ENCODE peak calls at places on chromosomes 16 and 17, in eight cellular contexts. N, Y, X, J, D, V, I and T are unnamed samples. For H3K4me1, the result is how much of the 10 kb centered on the place peaks cover.

GRCh38 chr17:74592087-74592990 is at the start of gene CD300LD:
- DNase-seq in I (no peak), J (no peak), Y (no peak), D (no peak), X (no peak), N (no peak), V (no peak), T (no peak)

GRCh38 chr16:56191807-56192643 is 736 bp downstream of the GNAO1 start:
- DNase-seq in I (no peak), X (no peak), V (peak), J (no peak), Y (no peak), D (no peak), N (no peak), T (no peak)

GRCh38 chr16:56262148-56262878 is 71.0 kb downstream of the GNAO1 start:
- DNase-seq in V (no peak), N (no peak), J (no peak), D (no peak), X (no peak), I (no peak), Y (no peak), T (no peak)

GRCh38 chr16:81221731-81222130 is 16.8 kb upstream of the BCO1 start:
- DNase-seq in X (no peak), D (no peak), Y (no peak), J (no peak), I (no peak), V (no peak), N (no peak), T (no peak)

GRCh38 chr17:63358111-63358839 is 87.8 kb downstream of the CYB561 start:
- DNase-seq in V (no peak), J (no peak), X (no peak), D (no peak), N (no peak), I (peak), Y (peak), T (no peak)

GRCh38 chr17:16482253-16482652 is 9.7 kb downstream of the LRRC75A start:
- DNase-seq in I (no peak), J (no peak), N (no peak), V (no peak), X (no peak), Y (no peak), D (no peak), T (no peak)

GRCh38 chr17:964881-965280 is 14.7 kb downstream of the NXN start:
- DNase-seq in D (no peak), I (no peak), X (no peak), J (no peak), Y (peak), V (peak), N (no peak), T (no peak)

GRCh38 chr17:28675980-28676379 is 14.0 kb downstream of the SUPT6H start:
- DNase-seq in I (no peak), Y (no peak), J (no peak), D (no peak), V (no peak), N (no peak), X (no peak), T (no peak)

DNA sequence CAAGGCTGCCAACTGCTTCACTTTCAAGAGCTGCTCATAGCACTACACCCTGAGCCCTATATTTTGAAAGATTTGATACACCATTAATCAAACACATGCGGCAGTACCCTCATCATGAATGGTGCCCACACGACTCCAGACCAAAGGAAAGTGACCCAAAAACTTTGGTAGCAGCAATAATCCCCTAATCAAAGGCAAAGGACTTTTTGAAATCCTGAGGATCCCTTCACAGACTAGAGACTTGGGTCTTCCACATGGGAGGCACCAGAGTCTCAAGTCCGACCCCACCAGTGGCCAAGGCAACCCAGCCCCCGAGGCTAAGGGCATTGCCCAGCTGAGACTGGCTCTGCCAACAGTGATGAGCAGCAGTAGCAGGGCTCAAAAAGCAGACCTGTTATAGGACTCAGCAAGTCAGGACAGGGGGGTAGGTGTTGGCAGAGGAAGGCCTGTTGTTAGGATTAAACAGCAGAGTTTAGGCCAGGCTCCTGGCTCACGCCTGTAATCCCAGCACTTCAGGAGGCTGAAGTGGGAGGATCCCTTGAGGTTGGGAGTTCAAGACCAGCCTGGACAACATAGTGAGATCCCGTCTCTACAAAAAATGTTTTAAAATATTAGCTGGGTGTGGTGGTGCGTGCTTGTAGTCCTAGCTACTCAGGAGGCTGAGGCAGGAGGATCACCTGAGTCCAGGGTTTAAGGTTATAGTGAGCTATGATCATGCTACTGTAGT is 3.2 kb downstream of the TRIM25 start:
- DNase-seq in J (no peak), D (no peak), Y (no peak), N (no peak), V (no peak), X (no peak), I (no peak), T (no peak)
- H3K4me3 ChIP-seq in J (peak), D (peak), Y (no peak), N (no peak), V (no peak), X (peak), I (no peak), T (no peak)

GRCh38 chr16:1286492-1287094 is 22.8 kb upstream of the UBE2I start:
- DNase-seq in Y (no peak), J (no peak), D (no peak), N (no peak), I (no peak), X (no peak), V (no peak), T (no peak)

GRCh38 chr16:1282275-1282995 is 26.6 kb downstream of the TPSD1 start:
- DNase-seq in I (no peak), V (no peak), Y (no peak), N (no peak), J (no peak), X (no peak), D (no peak), T (no peak)

GRCh38 chr16:1285669-1286491 is 23.6 kb upstream of the UBE2I start:
- DNase-seq in Y (no peak), N (no peak), I (no peak), X (no peak), D (no peak), V (no peak), J (no peak), T (no peak)

GRCh38 chr16:1283296-1283695 is 26.1 kb upstream of the UBE2I start:
- DNase-seq in X (no peak), D (no peak), N (no peak), Y (no peak), V (no peak), J (no peak), I (no peak), T (no peak)

GRCh38 chr16:1283996-1284592 is 25.3 kb upstream of the UBE2I start:
- DNase-seq in N (no peak), D (no peak), X (no peak), J (no peak), I (no peak), V (no peak), Y (no peak), T (no peak)
- H3K27ac ChIP-seq in N (no peak), D (no peak), X (no peak), J (no peak), I (no peak), V (no peak), Y (no peak), T (no peak)

DNA sequence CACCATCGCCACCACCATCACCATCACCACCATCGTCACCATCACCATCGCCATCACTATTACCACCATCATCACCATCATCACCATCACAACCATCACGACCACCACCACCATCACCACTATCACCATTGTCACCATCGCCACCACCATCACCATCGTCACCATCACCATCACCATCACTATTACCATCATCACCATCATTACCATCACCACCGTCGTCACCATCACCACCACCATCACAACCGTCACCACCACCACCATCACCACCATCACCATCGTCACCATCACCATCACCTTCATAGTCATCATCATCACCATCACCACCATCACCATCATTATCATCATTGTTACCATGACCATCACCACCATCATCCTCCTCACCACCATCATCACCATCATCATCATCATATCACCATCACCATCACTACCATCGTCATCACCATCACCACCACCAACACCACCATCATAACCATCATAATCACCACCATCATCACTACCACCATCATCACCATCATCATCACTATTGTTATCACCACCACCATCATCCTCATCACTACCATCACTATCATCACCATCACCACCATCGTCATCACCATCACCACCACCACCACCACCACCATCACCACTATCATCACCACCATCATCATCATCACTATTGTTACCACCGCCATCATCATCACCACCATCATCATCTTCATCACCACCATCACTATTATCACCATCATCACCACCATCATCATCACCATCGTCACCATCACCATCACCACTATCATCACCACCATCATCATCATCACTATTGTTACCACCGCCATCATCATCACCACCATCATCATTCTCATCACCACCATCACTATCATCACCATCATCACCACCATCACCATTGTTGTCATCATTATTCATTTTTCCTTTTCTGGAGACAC is 51.5 kb upstream of the ZNF469 start:
- DNase-seq in I (no peak), Y (no peak), D (no peak), J (no peak), X (no peak), N (no peak), V (no peak), T (no peak)
- H3K4me1 ChIP-seq in I (under half), Y (under half), D (under half), J (under half), X (under half), N (under half), V (under half), T (under half)

DNA sequence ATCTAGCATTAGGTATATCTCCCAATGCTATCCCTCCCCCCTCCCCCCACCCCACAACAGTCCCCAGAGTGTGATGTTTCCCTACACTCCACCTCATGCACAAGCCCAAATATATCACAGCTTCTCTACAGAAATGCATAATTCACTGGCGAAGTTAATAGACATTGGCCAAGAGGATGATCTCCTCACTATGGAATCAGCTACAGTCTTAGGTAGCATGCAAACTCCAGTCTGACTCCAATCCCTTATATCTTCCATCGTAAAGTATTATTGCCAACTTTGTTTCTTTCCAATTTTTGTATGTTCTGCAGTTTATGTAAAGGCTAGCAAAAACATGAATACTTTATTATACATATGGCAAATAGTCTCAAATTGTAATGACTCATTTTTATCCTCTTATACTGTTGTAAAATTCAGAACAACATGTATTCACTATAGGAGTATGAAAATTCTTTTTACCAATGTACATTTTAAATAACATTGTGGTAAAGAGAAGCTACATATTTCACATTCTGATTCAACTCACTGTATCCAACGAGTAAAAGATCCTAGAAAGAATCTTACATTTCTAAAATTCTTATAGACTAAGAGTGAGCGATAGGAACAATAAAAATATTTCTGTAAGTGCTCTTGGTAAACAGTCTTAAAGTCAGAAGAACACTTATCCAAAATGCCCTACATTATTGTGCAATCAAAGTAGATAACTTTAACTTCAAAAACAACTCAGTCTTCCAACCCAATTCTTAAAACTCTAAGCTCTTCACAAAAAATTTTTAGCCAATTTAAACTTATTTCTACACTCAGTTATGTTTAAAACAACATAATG is 833 bp downstream of the ABCA8 start:
- DNase-seq in D (no peak), I (peak), Y (no peak), X (no peak), N (no peak), J (no peak), V (no peak), T (no peak)
- H3K4me3 ChIP-seq in D (peak), I (no peak), Y (no peak), X (peak), N (peak), J (peak), V (peak), T (no peak)

GRCh38 chr16:17412221-17412620 is 58.5 kb downstream of the XYLT1 start:
- DNase-seq in D (no peak), X (no peak), Y (no peak), I (peak), N (no peak), J (no peak), V (no peak), T (no peak)

GRCh38 chr16:17408296-17408695 is 62.5 kb downstream of the XYLT1 start:
- DNase-seq in N (no peak), V (no peak), D (no peak), X (no peak), Y (no peak), J (no peak), I (no peak), T (no peak)

GRCh38 chr16:17408955-17409441 is 61.8 kb downstream of the XYLT1 start:
- DNase-seq in X (no peak), N (no peak), J (no peak), D (no peak), I (no peak), V (no peak), Y (no peak), T (no peak)

GRCh38 chr16:17411263-17411662 is 59.5 kb downstream of the XYLT1 start:
- DNase-seq in J (no peak), V (no peak), Y (no peak), I (no peak), X (no peak), N (no peak), D (no peak), T (no peak)

DNA sequence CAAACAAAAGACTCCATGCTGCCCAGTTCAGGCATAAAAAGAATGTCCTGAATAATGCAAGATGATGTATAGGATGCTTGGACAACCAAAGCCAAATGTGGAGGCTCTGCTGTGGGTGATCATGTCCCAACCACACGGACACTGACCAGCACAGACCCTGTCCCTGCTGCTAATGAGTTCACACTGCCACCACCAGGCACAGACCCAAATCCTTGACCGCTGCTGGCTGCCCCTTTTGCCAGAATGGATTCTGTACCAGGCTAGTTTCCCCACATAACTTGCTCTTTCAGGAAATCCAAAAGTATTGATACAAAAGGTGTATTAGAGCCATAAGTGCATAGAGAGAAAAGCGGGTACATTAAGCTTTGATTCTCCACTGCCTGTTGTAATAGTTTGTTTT is 60.9 kb downstream of the XYLT1 start:
- DNase-seq in J (no peak), V (no peak), I (no peak), D (no peak), N (no peak), Y (no peak), X (no peak), T (no peak)
- H3K27ac ChIP-seq in J (no peak), V (no peak), I (no peak), D (no peak), N (no peak), Y (no peak), X (no peak), T (no peak)

DNA sequence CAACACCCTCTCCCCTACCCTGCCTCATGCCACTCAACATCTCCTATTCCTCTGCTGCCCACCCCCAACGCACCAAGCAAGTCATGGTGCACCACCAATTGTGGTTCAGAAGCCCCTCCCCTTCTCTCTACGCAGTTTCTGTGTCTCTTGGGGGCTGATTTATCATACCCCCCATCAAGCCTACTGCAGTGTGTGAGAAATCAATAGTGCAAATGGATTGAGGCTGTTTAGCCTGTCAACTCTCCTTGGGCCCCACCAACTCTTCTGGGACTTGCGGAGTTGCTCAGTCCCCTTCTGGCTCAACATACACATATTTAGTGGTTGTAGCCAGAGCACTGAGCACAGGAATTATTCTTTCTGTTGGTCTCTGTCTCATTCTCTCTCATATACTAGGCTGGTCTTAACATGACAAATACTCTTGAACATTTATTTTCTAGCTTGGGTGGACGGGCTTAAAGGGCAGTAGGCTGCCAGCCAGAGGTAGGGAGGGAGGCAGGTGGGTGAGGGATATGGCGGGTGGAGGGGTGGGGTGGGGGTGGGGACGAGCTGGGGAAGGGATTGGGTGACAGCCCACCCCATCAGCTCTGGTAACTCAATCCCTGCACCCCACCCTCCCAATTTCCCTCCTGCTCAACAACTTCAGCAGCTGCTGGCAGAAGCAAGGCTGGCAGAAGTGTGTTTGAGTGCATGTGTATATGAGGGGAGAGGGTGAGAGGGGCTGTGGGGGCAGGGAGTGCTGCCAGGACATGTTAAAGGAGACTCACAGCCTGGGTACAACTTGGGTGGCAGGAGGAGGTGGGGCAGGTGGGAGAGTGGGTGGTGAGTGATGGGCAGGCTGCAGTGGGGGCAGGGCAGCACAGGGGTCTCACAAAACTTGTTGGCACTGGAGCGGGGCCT is 4.9 kb downstream of the RARA start:
- DNase-seq in N (peak), J (peak), I (no peak), X (no peak), Y (no peak), V (no peak), D (no peak), T (peak)
- H3K4me1 ChIP-seq in N (half or more), J (half or more), I (half or more), X (half or more), Y (half or more), V (under half), D (half or more), T (under half)

GRCh38 chr17:76354317-76354729 is 607 bp upstream of the PRPSAP1 start:
- DNase-seq in D (no peak), N (no peak), V (peak), X (no peak), J (no peak), Y (no peak), I (no peak), T (no peak)

GRCh38 chr17:76353599-76354316 is at the start of gene PRPSAP1:
- DNase-seq in X (peak), D (peak), V (peak), Y (peak), N (peak), J (peak), I (peak), T (peak)

GRCh38 chr17:76356803-76357456 is 3.2 kb upstream of the PRPSAP1 start:
- DNase-seq in I (no peak), Y (no peak), J (no peak), X (no peak), V (peak), N (no peak), D (no peak), T (no peak)

GRCh38 chr17:76353004-76353598 is 615 bp downstream of the PRPSAP1 start:
- DNase-seq in Y (peak), X (peak), N (no peak), J (peak), D (no peak), V (peak), I (no peak), T (peak)

DNA sequence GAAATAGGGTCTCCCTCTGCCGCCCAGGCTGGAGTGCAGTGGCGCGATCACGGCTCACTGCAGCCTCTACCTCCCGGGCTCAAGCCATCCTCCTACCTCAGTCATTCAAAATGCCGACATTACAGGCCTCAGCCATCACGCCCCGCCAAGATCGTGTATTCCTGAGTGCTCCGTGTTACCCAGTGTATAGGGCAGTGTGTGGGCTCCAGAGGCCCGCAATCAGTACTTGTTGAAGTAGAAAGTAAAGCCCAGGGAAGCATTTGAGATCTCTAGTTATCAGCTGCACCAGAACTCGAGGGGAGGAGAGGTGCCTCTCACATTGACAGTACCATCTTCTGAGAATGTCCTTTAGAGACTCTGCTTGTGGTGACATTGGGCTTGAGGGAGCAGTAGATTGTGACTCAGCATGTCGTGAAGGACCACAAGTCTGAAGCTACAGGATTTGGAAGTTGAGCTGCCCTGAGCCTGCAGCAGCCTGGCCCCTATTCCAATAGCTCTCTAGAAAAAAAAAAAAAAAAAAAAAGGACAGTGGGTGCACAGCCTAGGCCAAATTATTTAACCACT is 1.1 kb upstream of the PRPSAP1 start:
- DNase-seq in D (no peak), N (no peak), V (peak), I (no peak), X (no peak), Y (no peak), J (no peak), T (no peak)
- H3K4me3 ChIP-seq in D (peak), N (peak), V (no peak), I (no peak), X (peak), Y (no peak), J (peak), T (no peak)